ENCODE peak calls at places on chromosomes 4 and X, in five cellular contexts. L is mammary epithelial cell, I is esophagus squamous epithelium, P is fibroblast of lung, S is ovary. M is an unnamed sample.

GRCh38 chr4:147447820-147448219 is 33.1 kb upstream of the EDNRA start:
- DNase-seq in P (no peak), S (no peak), L (peak; percentile 66), I (no peak), M (no peak)

GRCh38 chrX:11867610-11868345 is 109.7 kb downstream of the MSL3 start:
- DNase-seq in I (no peak), P (no peak), S (no peak), L (no peak), M (no peak)

GRCh38 chr4:20254517-20255250 is 3.0 kb downstream of the SLIT2 start:
- DNase-seq in L (no peak), S (peak; percentile 46), P (peak; percentile 45), I (no peak), M (no peak)

GRCh38 chr4:1446502-1447153 is 40.4 kb upstream of the NKX1-1 start:
- DNase-seq in P (no peak), I (no peak), S (no peak), L (no peak), M (no peak)

GRCh38 chr4:169017971-169018370 is 7.9 kb upstream of the CBR4 start:
- DNase-seq in I (no peak), P (no peak), S (no peak), L (no peak), M (no peak)

GRCh38 chrX:80432863-80433262 is 12.6 kb downstream of the TENT5D start:
- DNase-seq in S (no peak), I (no peak), L (no peak), P (no peak), M (no peak)

GRCh38 chrX:147846676-147847075 is 65.0 kb upstream of the FMR1 start:
- DNase-seq in I (no peak), S (no peak), P (no peak), L (no peak), M (no peak)

GRCh38 chr4:52979821-52980590 is 117.9 kb downstream of the RASL11B start:
- DNase-seq in P (no peak), L (peak; percentile 37), I (no peak), S (no peak), M (no peak)

GRCh38 chr4:151653548-151653918 is 107.3 kb downstream of the GATB start:
- DNase-seq in P (no peak), I (no peak), S (no peak), L (no peak), M (no peak)

GRCh38 chr4:37245391-37245954 is 930 bp downstream of the NWD2 start:
- DNase-seq in S (no peak), I (no peak), P (no peak), L (no peak), M (no peak)

GRCh38 chrX:69388526-69388925 is 115.6 kb upstream of the NALF2 start:
- DNase-seq in P (no peak), S (no peak), L (no peak), I (no peak), M (no peak)

GRCh38 chrX:142999209-142999720 is 26.5 kb upstream of the SPANXN4 start:
- DNase-seq in S (no peak), I (no peak), P (no peak), L (no peak), M (no peak)

GRCh38 chr4:79588679-79589078 is 180.7 kb upstream of the GK2 start:
- DNase-seq in I (no peak), P (no peak), S (no peak), L (no peak), M (no peak)

GRCh38 chr4:3461515-3462291 is 1.4 kb upstream of the DOK7 start:
- DNase-seq in S (no peak), L (peak; percentile 76), P (no peak), I (no peak), M (no peak)

GRCh38 chrX:40314070-40314469 is 216.3 kb upstream of the BCOR start:
- DNase-seq in P (no peak), L (no peak), S (no peak), I (no peak), M (no peak)

GRCh38 chrX:38275615-38276014 is 51.7 kb downstream of the RPGR start:
- DNase-seq in S (no peak), L (peak; percentile 79), I (no peak), P (peak; percentile 91), M (no peak)

GRCh38 chrX:109440475-109440874 is 41.4 kb downstream of the GUCY2F start:
- DNase-seq in L (no peak), I (no peak), P (no peak), S (no peak), M (no peak)

GRCh38 chr4:125317526-125317880 is 2.7 kb downstream of the FAT4 start:
- DNase-seq in S (peak; percentile 66), L (peak; percentile 30), P (peak; percentile 63), I (no peak), M (no peak)

GRCh38 chr4:36255575-36255974 is 11.3 kb upstream of the ARAP2 start:
- DNase-seq in P (no peak), I (no peak), L (no peak), S (no peak), M (peak; percentile 27)

GRCh38 chr4:11424000-11424399 is 4.7 kb downstream of the HS3ST1 start:
- DNase-seq in L (peak; percentile 47), I (no peak), P (peak; percentile 25), S (peak; percentile 83), M (no peak)

GRCh38 chr4:77145806-77146425 is 11.1 kb upstream of the CCNG2 start:
- DNase-seq in P (no peak), S (no peak), L (peak; percentile 17), I (no peak), M (no peak)

GRCh38 chr4:153465583-153465921 is 608 bp upstream of the TMEM131L start:
- DNase-seq in L (peak; percentile 51), P (peak; percentile 74), I (peak; percentile 23), S (peak; percentile 72), M (peak; percentile 19)

GRCh38 chrX:122475306-122475705 is 708.8 kb upstream of the GRIA3 start:
- DNase-seq in I (no peak), L (peak; percentile 47), P (no peak), S (no peak), M (no peak)

GRCh38 chrX:47644557-47645091 is 5.7 kb downstream of the ELK1 start:
- DNase-seq in I (no peak), L (peak; percentile 16), S (no peak), P (peak; percentile 45), M (no peak)

GRCh38 chrX:119757979-119758681 is at the start of gene SOWAHD:
- DNase-seq in L (peak; percentile 39), S (peak; percentile 60), P (peak; percentile 21), I (no peak), M (peak; percentile 13)

GRCh38 chrX:39162322-39162721 is 361.1 kb downstream of the MID1IP1 start:
- DNase-seq in I (no peak), L (no peak), P (no peak), S (peak; percentile 56), M (peak; percentile 43)

GRCh38 chr4:162644346-162644745 is 480.5 kb upstream of the FSTL5 start:
- DNase-seq in S (no peak), I (no peak), L (no peak), P (no peak), M (no peak)

GRCh38 chr4:141155586-141155985 is 22.3 kb upstream of the RNF150 start:
- DNase-seq in S (no peak), L (peak; percentile 5), P (no peak), I (no peak), M (no peak)

GRCh38 chr4:156803056-156803455 is 168.5 kb downstream of the PDGFC start:
- DNase-seq in I (no peak), L (peak; percentile 19), S (no peak), P (peak; percentile 66), M (no peak)

GRCh38 chrX:12843668-12844279 is 23.1 kb upstream of the TLR7 start:
- DNase-seq in P (no peak), I (no peak), L (no peak), S (no peak), M (no peak)

GRCh38 chr4:91256043-91256442 is 1047.7 kb upstream of the GRID2 start:
- DNase-seq in P (no peak), L (no peak), S (no peak), I (no peak), M (no peak)

GRCh38 chr4:171181090-171181489 is 632.1 kb upstream of the GALNTL6 start:
- DNase-seq in P (no peak), I (no peak), S (no peak), L (no peak), M (no peak)

GRCh38 chrX:110381216-110381615 is 22.6 kb downstream of the RTL9 start:
- DNase-seq in I (no peak), P (peak; percentile 19), S (no peak), L (peak; percentile 55), M (no peak)

DNA sequence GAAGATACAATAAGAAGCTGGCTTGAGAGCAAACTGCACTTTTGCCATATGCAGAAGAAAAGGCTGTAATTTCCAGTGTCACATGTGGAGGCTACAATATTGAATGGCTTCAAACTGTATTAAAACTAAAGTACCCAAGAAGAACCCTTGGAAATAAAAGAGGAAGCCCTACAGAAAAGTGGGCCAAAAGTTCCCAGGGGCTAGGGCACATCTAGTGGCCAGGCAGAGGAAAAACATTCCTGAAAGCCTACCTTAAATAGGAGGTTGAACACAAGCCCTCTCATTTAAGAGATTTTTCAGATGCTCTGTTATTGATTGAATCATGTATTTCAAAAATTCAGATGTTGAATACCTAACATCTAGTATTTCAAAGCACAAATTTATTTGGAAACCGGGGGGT is 40.6 kb upstream of the PRDX4 start:
- DNase-seq in I (no peak), P (no peak), S (no peak), L (no peak), M (no peak)
- TF ChIP-seq CTCF in I (no peak), P (no peak), S (no peak), L (peak; percentile 20), M (no peak)

GRCh38 chr4:61411241-61411640 is 211.1 kb downstream of the ADGRL3 start:
- DNase-seq in L (no peak), P (peak; percentile 12), S (no peak), I (no peak), M (no peak)

GRCh38 chr4:61405307-61405706 is 205.2 kb downstream of the ADGRL3 start:
- DNase-seq in L (no peak), S (no peak), I (no peak), P (no peak), M (no peak)

GRCh38 chr4:61406677-61407076 is 206.6 kb downstream of the ADGRL3 start:
- DNase-seq in L (no peak), I (no peak), S (no peak), P (no peak), M (no peak)

GRCh38 chr4:61408861-61409260 is 208.7 kb downstream of the ADGRL3 start:
- DNase-seq in P (no peak), S (no peak), I (no peak), L (no peak), M (no peak)

GRCh38 chr4:61408163-61408562 is 208.0 kb downstream of the ADGRL3 start:
- DNase-seq in L (no peak), S (no peak), I (no peak), P (no peak), M (no peak)
- H3K27ac ChIP-seq in L (no peak overlapping the region), S (no peak overlapping the region), I (no peak overlapping the region), P (no peak overlapping the region), M (no peak overlapping the region)

DNA sequence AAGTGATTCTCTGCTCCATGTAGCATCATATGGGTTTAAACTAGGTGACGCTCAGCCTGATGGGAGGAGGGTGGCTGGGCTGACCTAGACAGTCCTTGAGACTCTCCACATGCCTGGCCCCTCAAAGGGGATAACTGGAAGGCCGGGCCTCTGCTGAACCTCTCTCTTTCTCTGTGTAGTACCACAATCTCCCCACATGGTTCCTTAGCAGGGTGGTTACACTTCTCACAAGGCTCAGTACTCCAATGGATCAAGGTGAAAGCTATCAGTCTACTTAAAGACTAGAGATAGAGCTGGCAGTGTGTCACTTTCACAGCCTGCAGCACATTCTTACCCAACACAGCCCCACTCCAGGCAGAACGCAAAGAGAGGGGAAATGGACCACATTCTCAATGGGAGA is 80.4 kb downstream of the LDB2 start:
- DNase-seq in L (no peak), S (no peak), P (no peak), I (no peak), M (no peak)
- TF ChIP-seq CTCF in L (no peak), S (no peak), P (no peak), I (no peak), M (no peak)

GRCh38 chr4:7044415-7044930 is 1.3 kb downstream of the TADA2B start:
- DNase-seq in P (no peak), S (peak; percentile 77), L (no peak), I (no peak), M (no peak)
- H3K27ac ChIP-seq in P (peak overlapping the region; percentile 77), S (peak overlapping the region; percentile 26), L (no peak overlapping the region), I (peak overlapping the region; percentile 90), M (no peak overlapping the region)